ENCODE peak calls at places on chromosomes 4 and X, in four cellular contexts. E is thoracic aorta, Z is upper lobe of right lung, C is PC-3. H is an unnamed sample.

GRCh38 chrX:115311666-115312065 is 22.2 kb downstream of the LUZP4 start:
- DNase-seq in C (no peak), E (no peak), Z (no peak), H (no peak)

GRCh38 chrX:151984328-151984727 is 9.9 kb upstream of the GABRE start:
- DNase-seq in C (peak), E (no peak), Z (no peak), H (peak)

GRCh38 chrX:72141372-72142004 is 9.8 kb upstream of the RTL5 start:
- DNase-seq in E (no peak), Z (no peak), C (peak), H (no peak)

GRCh38 chrX:85309717-85310116 is 65.9 kb downstream of the ZNF711 start:
- DNase-seq in E (no peak), C (no peak), Z (no peak), H (no peak)

GRCh38 chr4:55588160-55588559 is 3.9 kb downstream of the PDCL2 start:
- DNase-seq in E (no peak), Z (no peak), C (no peak), H (no peak)

GRCh38 chrX:122245175-122245574 is 938.9 kb upstream of the GRIA3 start:
- DNase-seq in Z (no peak), E (no peak), C (no peak), H (no peak)

GRCh38 chr4:46219872-46220271 is 96.0 kb upstream of the GABRG1 start:
- DNase-seq in E (no peak), C (no peak), Z (no peak), H (no peak)

GRCh38 chr4:137032242-137032641 is 500.1 kb downstream of the PCDH18 start:
- DNase-seq in Z (no peak), E (no peak), C (no peak), H (no peak)

GRCh38 chr4:158042591-158043030 is 130.2 kb downstream of the GASK1B start:
- DNase-seq in Z (no peak), E (no peak), C (peak), H (no peak)

GRCh38 chr4:110400071-110400470 is 75.9 kb upstream of the ENPEP start:
- DNase-seq in E (no peak), C (no peak), Z (no peak), H (no peak)

GRCh38 chrX:47145408-47146120 is 543 bp downstream of the RBM10 start:
- DNase-seq in E (no peak), Z (no peak), C (no peak), H (no peak)

GRCh38 chr4:184347251-184348239 is 126.8 kb downstream of the IRF2 start:
- DNase-seq in Z (no peak), C (peak), E (no peak), H (peak)

GRCh38 chrX:19225906-19226305 is 103.6 kb upstream of the ADGRG2 start:
- DNase-seq in C (peak), E (no peak), Z (no peak), H (peak)

GRCh38 chr4:11748169-11748872 is 319.6 kb upstream of the HS3ST1 start:
- DNase-seq in C (peak), E (no peak), Z (no peak), H (peak)

GRCh38 chrX:26511621-26512363 is 295.8 kb downstream of the MAGEB5 start:
- DNase-seq in Z (no peak), C (no peak), E (no peak), H (no peak)

GRCh38 chrX:12955882-12956703 is 18.8 kb upstream of the TMSB4X start:
- DNase-seq in Z (peak), E (no peak), C (peak), H (peak)

GRCh38 chrX:96394566-96394965 is 290.1 kb upstream of the DIAPH2 start:
- DNase-seq in Z (no peak), E (no peak), C (peak), H (no peak)

GRCh38 chr4:88706574-88706973 is 8.9 kb upstream of the NAP1L5 start:
- DNase-seq in C (peak), Z (no peak), E (no peak), H (no peak)

GRCh38 chr4:151676301-151676700 is 84.5 kb downstream of the GATB start:
- DNase-seq in C (peak), Z (no peak), E (no peak), H (peak)

GRCh38 chr4:85952518-85952917 is 407.3 kb downstream of the MAPK10 start:
- DNase-seq in C (peak), E (no peak), Z (no peak), H (peak)

GRCh38 chr4:25154594-25155265 is 5.5 kb downstream of the SEPSECS start:
- DNase-seq in C (no peak), Z (no peak), E (no peak), H (no peak)

GRCh38 chrX:12497832-12498591 is 293.2 kb upstream of the PRPS2 start:
- DNase-seq in C (peak), E (no peak), Z (no peak), H (no peak)

GRCh38 chr4:26124753-26125236 is 196.0 kb upstream of the RBPJ start:
- DNase-seq in C (peak), E (no peak), Z (no peak), H (peak)

GRCh38 chrX:12997898-12998687 is 23.2 kb downstream of the TMSB4X start:
- DNase-seq in C (no peak), Z (no peak), E (no peak), H (no peak)

GRCh38 chr4:110046588-110047049 is 133.9 kb downstream of the EGF start:
- DNase-seq in C (peak), E (no peak), Z (no peak), H (no peak)

GRCh38 chr4:86155766-86156165 is 204.1 kb downstream of the MAPK10 start:
- DNase-seq in Z (no peak), C (peak), E (no peak), H (no peak)

GRCh38 chr4:175469519-175469918 is 342.5 kb downstream of the GPM6A start:
- DNase-seq in Z (no peak), C (peak), E (no peak), H (peak)

GRCh38 chr4:41184009-41184408 is 30.3 kb downstream of the APBB2 start:
- DNase-seq in C (no peak), Z (no peak), E (no peak), H (no peak)

GRCh38 chr4:34486964-34487363 is 1757.3 kb downstream of the ARAP2 start:
- DNase-seq in C (no peak), E (no peak), Z (no peak), H (no peak)

GRCh38 chr4:48315728-48316630 is 25.4 kb upstream of the SLAIN2 start:
- DNase-seq in E (no peak), C (peak), Z (no peak), H (peak)

GRCh38 chr4:54440394-54441223 is 211.5 kb downstream of the PDGFRA start:
- DNase-seq in E (no peak), C (peak), Z (no peak), H (peak)

GRCh38 chr4:38678078-38678477 is 14.1 kb downstream of the KLF3 start:
- DNase-seq in Z (no peak), E (no peak), C (no peak), H (no peak)

GRCh38 chr4:38684951-38685350 is 21.0 kb downstream of the KLF3 start:
- DNase-seq in Z (no peak), C (no peak), E (no peak), H (no peak)

GRCh38 chr4:38683265-38683664 is 19.3 kb downstream of the KLF3 start:
- DNase-seq in E (no peak), C (no peak), Z (no peak), H (no peak)

GRCh38 chr4:38684271-38684670 is 20.3 kb downstream of the KLF3 start:
- DNase-seq in C (no peak), Z (no peak), E (no peak), H (no peak)

DNA sequence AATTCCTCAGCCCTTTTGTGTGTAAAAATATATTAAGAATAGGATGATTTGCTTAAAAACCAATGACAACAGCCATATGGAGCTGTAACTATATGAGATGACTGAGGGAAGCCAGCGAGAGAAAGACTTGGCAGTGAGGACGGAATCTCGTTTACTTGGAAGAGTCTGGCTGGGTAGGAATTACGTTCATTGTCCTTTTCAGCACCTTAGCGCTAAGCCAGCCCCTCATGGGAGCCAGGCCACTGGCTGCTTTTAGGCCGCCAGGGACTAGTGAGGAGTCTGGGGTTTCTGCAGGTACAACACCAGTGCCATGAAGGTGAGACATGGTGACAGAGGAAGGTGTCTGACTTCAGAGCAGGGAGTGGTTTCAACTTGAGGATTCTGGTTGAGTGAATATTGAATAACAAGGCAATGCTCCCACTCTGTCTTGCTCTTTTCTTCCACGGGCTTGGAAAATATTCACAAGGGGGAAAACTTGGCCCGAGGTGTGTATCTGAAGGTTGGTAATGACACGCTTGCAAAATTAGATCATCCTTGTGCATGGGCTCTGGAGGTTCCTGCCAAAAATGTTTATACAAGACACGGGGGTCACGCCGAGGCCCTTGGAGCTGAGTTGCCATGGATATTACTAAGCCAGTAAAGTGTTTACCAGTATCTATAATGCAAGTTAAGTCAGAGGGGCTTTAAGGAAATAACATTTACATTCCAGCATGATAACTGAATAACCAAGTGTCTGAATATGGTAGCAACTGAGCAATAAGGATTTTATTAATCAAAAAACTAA is 17.5 kb downstream of the KLF3 start:
- DNase-seq in E (no peak), Z (no peak), C (no peak), H (no peak)
- H3K27ac ChIP-seq in E (no peak), Z (no peak), C (no peak), H (peak)

GRCh38 chrX:102154218-102154860 is 1.4 kb downstream of the BEX5 start:
- DNase-seq in C (no peak), Z (no peak), E (no peak), H (no peak)
- TF ChIP-seq CTCF in C (peak), Z (peak), E (peak), H (no peak)

GRCh38 chr4:147586032-147586431 is 31.2 kb upstream of the TMEM184C start:
- DNase-seq in E (no peak), Z (no peak), C (no peak), H (no peak)
- H3K27ac ChIP-seq in E (no peak), Z (no peak), C (no peak), H (no peak)

GRCh38 chrX:39249999-39250398 is 448.7 kb downstream of the MID1IP1 start:
- DNase-seq in Z (no peak), C (no peak), E (no peak), H (no peak)
- TF ChIP-seq CTCF in Z (no peak), C (no peak), E (no peak), H (no peak)

GRCh38 chr4:15385515-15385914 is 42.3 kb upstream of the C1QTNF7 start:
- DNase-seq in Z (no peak), C (no peak), E (no peak), H (no peak)
- H3K27ac ChIP-seq in Z (no peak), C (no peak), E (peak), H (no peak)

GRCh38 chr4:8238515-8239053 is 31.0 kb upstream of the HTRA3 start:
- DNase-seq in E (no peak), C (peak), Z (no peak), H (no peak)
- TF ChIP-seq CTCF in E (peak), C (peak), Z (peak), H (no peak)

H was measured in RWPE1.